ENCODE peak calls at places on chromosomes 1 and 21, in seven cellular contexts. Q is HepG2, M is K562, N is stomach, X is gastrocnemius medialis, K is heart left ventricle, I is H1. Y is an unnamed sample.

GRCh38 chr1:12601690-12602632 is 16.0 kb downstream of the DHRS3 start:
- DNase-seq in K (no peak), Q (peak), N (no peak), M (peak), X (no peak), I (no peak), Y (peak)

GRCh38 chr1:8603220-8603616 is 214.2 kb downstream of the RERE start:
- DNase-seq in X (no peak), N (no peak), I (no peak), M (no peak), K (no peak), Q (no peak), Y (no peak)

GRCh38 chr1:24567792-24568388 is 12.0 kb downstream of the NCMAP start:
- DNase-seq in I (no peak), K (no peak), M (no peak), X (no peak), Q (peak), N (peak), Y (no peak)

GRCh38 chr1:31326461-31326860 is 29.6 kb downstream of the ZCCHC17 start:
- DNase-seq in K (no peak), M (no peak), X (no peak), Q (no peak), I (no peak), N (no peak), Y (no peak)

GRCh38 chr1:200445213-200445612 is 35.4 kb upstream of the ZNF281 start:
- DNase-seq in M (no peak), Q (no peak), N (no peak), X (no peak), I (no peak), K (no peak), Y (no peak)

GRCh38 chr1:32470991-32471694 is 6.3 kb downstream of the ZBTB8B start:
- DNase-seq in I (peak), X (no peak), M (peak), K (no peak), N (no peak), Q (no peak), Y (peak)

GRCh38 chr21:30434033-30434631 is 4.1 kb downstream of the KRTAP13-4 start:
- DNase-seq in N (peak), X (no peak), K (no peak), I (peak), M (peak), Q (no peak), Y (peak)

GRCh38 chr1:44036409-44037111 is 5.3 kb upstream of the SLC6A9 start:
- DNase-seq in Q (peak), N (peak), I (peak), M (peak), X (peak), K (peak), Y (peak)

GRCh38 chr1:109819906-109820305 is 56.2 kb upstream of the EPS8L3 start:
- DNase-seq in K (no peak), X (no peak), Q (no peak), M (no peak), N (no peak), I (no peak), Y (no peak)

GRCh38 chr1:221774054-221774842 is 32.4 kb upstream of the DUSP10 start:
- DNase-seq in X (no peak), M (no peak), Q (no peak), N (no peak), I (no peak), K (no peak), Y (no peak)

GRCh38 chr21:44459712-44460440 is 4.6 kb downstream of the LRRC3 start:
- DNase-seq in N (no peak), K (no peak), M (no peak), I (no peak), X (no peak), Q (no peak), Y (no peak)

GRCh38 chr1:185158806-185159205 is 1.8 kb downstream of the SWT1 start:
- DNase-seq in Q (no peak), K (no peak), M (peak), N (no peak), X (no peak), I (no peak), Y (peak)

GRCh38 chr1:47818682-47819502 is 178.3 kb downstream of the TRABD2B start:
- DNase-seq in Q (no peak), X (no peak), M (no peak), K (no peak), I (no peak), N (no peak), Y (no peak)

GRCh38 chr1:94528271-94528670 is 13.3 kb downstream of the F3 start:
- DNase-seq in Q (no peak), K (no peak), N (no peak), X (no peak), I (no peak), M (no peak), Y (no peak)

GRCh38 chr1:17581389-17582123 is 42.1 kb downstream of the ARHGEF10L start:
- DNase-seq in X (no peak), M (no peak), N (no peak), Q (peak), I (no peak), K (no peak), Y (no peak)

GRCh38 chr1:178075323-178075722 is 18.6 kb upstream of the RASAL2 start:
- DNase-seq in M (no peak), K (no peak), X (no peak), I (no peak), N (no peak), Q (no peak), Y (no peak)

GRCh38 chr1:150877220-150877516 is 769 bp upstream of the ARNT start:
- DNase-seq in X (no peak), M (peak), Q (peak), I (no peak), N (no peak), K (no peak), Y (peak)

GRCh38 chr1:9280015-9280860 is 12.5 kb upstream of the SPSB1 start:
- DNase-seq in Q (peak), M (peak), X (no peak), N (peak), K (no peak), I (no peak), Y (peak)

GRCh38 chr1:31891280-31891679 is 46.9 kb downstream of the PTP4A2 start:
- DNase-seq in K (no peak), Q (no peak), N (no peak), I (no peak), M (no peak), X (no peak), Y (no peak)

GRCh38 chr1:151196292-151196800 is 2.0 kb upstream of the PIP5K1A start:
- DNase-seq in M (peak), X (peak), N (peak), I (no peak), Q (peak), K (peak), Y (peak)

GRCh38 chr1:12057382-12057781 is 5.7 kb upstream of the TNFRSF8 start:
- DNase-seq in X (no peak), K (no peak), Q (no peak), I (no peak), N (no peak), M (peak), Y (no peak)

GRCh38 chr1:184986250-184986649 is 11.9 kb upstream of the NIBAN1 start:
- DNase-seq in I (no peak), K (no peak), M (peak), N (no peak), X (no peak), Q (no peak), Y (peak)

GRCh38 chr1:201938440-201939005 is 7.8 kb downstream of the LMOD1 start:
- DNase-seq in I (no peak), M (no peak), N (no peak), Q (no peak), K (no peak), X (peak), Y (no peak)

GRCh38 chr1:63087966-63088365 is 234.4 kb upstream of the FOXD3 start:
- DNase-seq in Q (peak), I (no peak), M (peak), X (no peak), N (no peak), K (no peak), Y (no peak)

GRCh38 chr1:115036814-115037535 is 7.3 kb downstream of the TSHB start:
- DNase-seq in K (no peak), N (no peak), Q (peak), M (peak), X (no peak), I (no peak), Y (peak)

GRCh38 chr1:223337174-223337869 is 26.7 kb downstream of the SUSD4 start:
- DNase-seq in Q (no peak), M (no peak), X (peak), N (no peak), K (no peak), I (no peak), Y (no peak)

GRCh38 chr1:147721711-147722110 is 38.7 kb downstream of the GJA5 start:
- DNase-seq in M (no peak), I (no peak), Q (no peak), X (no peak), K (no peak), N (no peak), Y (no peak)

GRCh38 chr1:221715321-221716169 is 26.3 kb downstream of the DUSP10 start:
- DNase-seq in X (no peak), M (no peak), K (no peak), Q (peak), N (no peak), I (peak), Y (no peak)

GRCh38 chr21:14762734-14763694 is 216.9 kb upstream of the SAMSN1 start:
- DNase-seq in N (no peak), K (no peak), I (no peak), M (peak), Q (no peak), X (no peak), Y (peak)

GRCh38 chr1:10687782-10688408 is 108.6 kb downstream of the CASZ1 start:
- DNase-seq in N (peak), K (peak), Q (no peak), M (no peak), X (no peak), I (no peak), Y (no peak)

GRCh38 chr1:152380932-152381331 is 21.1 kb upstream of the FLG2 start:
- DNase-seq in N (no peak), M (no peak), K (no peak), Q (no peak), I (no peak), X (no peak), Y (no peak)

GRCh38 chr1:26349196-26349885 is 4.6 kb downstream of the CRYBG2 start:
- DNase-seq in X (no peak), N (no peak), M (no peak), K (no peak), I (no peak), Q (no peak), Y (no peak)

GRCh38 chr1:230370109-230370508 is 56.0 kb downstream of the PGBD5 start:
- DNase-seq in M (no peak), K (no peak), Q (no peak), X (no peak), I (no peak), N (no peak), Y (no peak)

GRCh38 chr1:147851149-147851548 is 51.4 kb upstream of the GJA8 start:
- DNase-seq in X (no peak), Q (peak), K (no peak), M (peak), N (no peak), I (no peak), Y (no peak)

GRCh38 chr1:30879126-30879786 is 29.3 kb downstream of the SDC3 start:
- DNase-seq in I (no peak), N (peak), Q (no peak), X (no peak), M (no peak), K (no peak), Y (no peak)

GRCh38 chr1:65804584-65804983 is 11.9 kb downstream of the PDE4B start:
- DNase-seq in N (no peak), K (no peak), Q (no peak), M (no peak), X (no peak), I (no peak), Y (no peak)

GRCh38 chr1:208028526-208028925 is 117.6 kb upstream of the CD34 start:
- DNase-seq in X (no peak), I (no peak), M (no peak), Q (no peak), N (no peak), K (no peak), Y (no peak)

GRCh38 chr1:31033573-31033972 is 31.9 kb downstream of the PUM1 start:
- DNase-seq in K (no peak), I (no peak), M (no peak), Q (no peak), X (no peak), N (no peak), Y (no peak)

GRCh38 chr21:34875830-34876229 is 173.3 kb downstream of the RUNX1 start:
- DNase-seq in K (no peak), I (no peak), M (no peak), N (no peak), X (no peak), Q (no peak), Y (no peak)
- TF ChIP-seq POLR2A in K (no peak), I (no peak), M (no peak), N (no peak), X (no peak), Q (no peak), Y (no peak)

DNA sequence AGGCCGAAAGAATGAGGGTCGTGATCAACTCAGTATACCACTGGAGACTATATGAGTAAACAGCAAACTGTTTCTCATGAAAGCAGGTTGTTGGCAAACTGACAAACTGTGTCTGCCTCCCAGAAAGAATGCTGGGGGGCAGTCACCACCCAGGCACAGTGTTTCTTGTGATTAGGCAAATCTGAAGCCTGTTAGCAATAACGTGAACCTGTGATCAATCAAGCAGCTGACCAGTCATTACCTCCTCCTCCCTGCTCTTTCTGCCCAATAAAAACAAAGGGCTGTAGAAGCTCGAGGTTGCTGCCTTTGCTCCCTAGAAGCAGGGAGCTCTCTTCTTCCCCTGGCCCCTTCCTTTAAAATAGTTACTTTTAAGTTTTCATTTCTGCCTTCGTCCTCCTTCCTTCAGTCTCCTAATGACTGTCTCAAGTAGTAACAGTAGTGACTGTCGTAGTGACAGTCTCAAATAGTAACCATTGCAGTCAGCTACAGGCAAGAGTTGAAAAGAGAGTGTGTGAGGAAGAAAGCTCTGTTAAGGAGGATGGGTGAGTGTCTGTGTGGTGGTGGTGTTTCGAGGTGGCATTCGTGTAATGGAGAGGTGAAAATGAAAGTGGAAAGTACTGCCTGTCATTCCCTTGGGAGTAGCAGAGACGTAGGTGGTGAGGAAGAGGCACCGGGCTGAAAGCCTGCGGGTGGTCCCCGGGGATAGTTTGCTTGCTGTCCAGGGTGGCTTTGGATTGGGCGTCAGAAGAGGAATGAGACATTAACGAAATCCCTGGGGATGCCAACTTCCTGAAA is 14.5 kb downstream of the HHAT start:
- DNase-seq in X (no peak), Q (no peak), K (no peak), M (no peak), N (no peak), I (no peak), Y (no peak)
- TF ChIP-seq POLR2A in X (no peak), Q (no peak), K (no peak), M (no peak), N (no peak), I (no peak), Y (no peak)

DNA sequence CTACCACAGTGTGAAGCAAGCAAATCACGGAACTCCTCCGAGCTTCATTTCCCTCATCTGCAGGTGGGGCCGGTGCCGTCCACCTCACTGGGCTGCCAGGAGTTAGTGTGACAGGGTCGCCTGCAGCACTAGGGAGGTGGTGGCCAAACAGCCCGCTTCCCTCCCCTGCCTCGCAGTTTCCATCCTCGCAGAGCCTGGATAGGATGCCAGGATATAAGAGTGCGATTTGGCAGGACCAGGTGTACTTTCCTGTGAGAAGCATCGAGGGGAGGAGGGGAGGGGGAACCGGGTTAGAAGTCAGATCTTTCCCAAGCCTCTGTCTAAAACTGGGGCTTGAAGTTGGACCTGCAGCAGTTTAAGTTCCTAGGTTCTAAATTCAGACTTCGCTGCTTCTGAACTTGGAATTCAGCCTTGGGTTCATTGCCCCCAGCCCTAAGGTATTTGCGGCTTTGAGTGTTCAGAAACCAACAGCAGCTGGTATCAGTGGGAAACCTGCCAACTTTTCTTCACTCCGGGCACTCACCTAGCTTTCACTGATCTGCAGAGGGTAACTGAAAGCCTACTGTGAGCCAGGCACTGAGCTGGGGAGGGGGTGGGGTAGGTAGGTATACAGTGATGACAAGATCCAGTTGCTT is 1.7 kb upstream of the JUN start:
- DNase-seq in N (peak), Q (peak), I (no peak), X (peak), K (peak), M (no peak), Y (peak)
- TF ChIP-seq POLR2A in N (no peak), Q (no peak), I (no peak), X (no peak), K (no peak), M (no peak), Y (no peak)

GRCh38 chr1:161772397-161772796 is 6.3 kb downstream of the ATF6 start:
- DNase-seq in Q (no peak), I (no peak), K (no peak), N (no peak), M (no peak), X (no peak), Y (no peak)
- TF ChIP-seq POLR2A in Q (no peak), I (no peak), K (no peak), N (no peak), M (no peak), X (no peak), Y (no peak)

GRCh38 chr1:154972517-154973343 is 1.8 kb upstream of the CKS1B start:
- DNase-seq in N (peak), I (peak), K (peak), Q (peak), X (no peak), M (peak), Y (no peak)

GRCh38 chr1:154974086-154974807 is at the start of gene CKS1B:
- DNase-seq in K (peak), I (peak), X (peak), Q (peak), M (peak), N (peak), Y (peak)

GRCh38 chr1:154973344-154974085 is 966 bp upstream of the CKS1B start:
- DNase-seq in M (peak), Q (peak), X (peak), I (peak), K (peak), N (peak), Y (peak)

GRCh38 chr1:154975409-154976205 is 1.1 kb downstream of the CKS1B start:
- DNase-seq in X (no peak), K (peak), Q (no peak), I (no peak), N (peak), M (peak), Y (peak)

GRCh38 chr1:154974808-154975408 is 427 bp downstream of the CKS1B start:
- DNase-seq in M (peak), X (peak), Q (peak), N (peak), I (peak), K (peak), Y (peak)
- TF ChIP-seq POLR2A in M (peak), X (peak), Q (peak), N (no peak), I (peak), K (peak), Y (peak)

GRCh38 chr1:1781526-1781903 is 3.2 kb upstream of the NADK start:
- DNase-seq in K (no peak), I (no peak), N (no peak), Q (no peak), X (no peak), M (peak), Y (no peak)

GRCh38 chr1:1780598-1781525 is 2.6 kb upstream of the NADK start:
- DNase-seq in M (no peak), Q (no peak), I (no peak), N (no peak), X (no peak), K (no peak), Y (no peak)

GRCh38 chr1:1783320-1783719 is 5.0 kb upstream of the NADK start:
- DNase-seq in M (no peak), K (no peak), I (no peak), Q (no peak), N (no peak), X (no peak), Y (no peak)

GRCh38 chr1:1784933-1785332 is 6.7 kb upstream of the NADK start:
- DNase-seq in M (no peak), K (no peak), Q (no peak), N (no peak), X (no peak), I (no peak), Y (no peak)

GRCh38 chr1:1782399-1783221 is 4.3 kb upstream of the NADK start:
- DNase-seq in M (peak), K (peak), X (peak), N (peak), I (no peak), Q (peak), Y (no peak)
- TF ChIP-seq POLR2A in M (peak), K (no peak), X (no peak), N (no peak), I (peak), Q (no peak), Y (no peak)

DNA sequence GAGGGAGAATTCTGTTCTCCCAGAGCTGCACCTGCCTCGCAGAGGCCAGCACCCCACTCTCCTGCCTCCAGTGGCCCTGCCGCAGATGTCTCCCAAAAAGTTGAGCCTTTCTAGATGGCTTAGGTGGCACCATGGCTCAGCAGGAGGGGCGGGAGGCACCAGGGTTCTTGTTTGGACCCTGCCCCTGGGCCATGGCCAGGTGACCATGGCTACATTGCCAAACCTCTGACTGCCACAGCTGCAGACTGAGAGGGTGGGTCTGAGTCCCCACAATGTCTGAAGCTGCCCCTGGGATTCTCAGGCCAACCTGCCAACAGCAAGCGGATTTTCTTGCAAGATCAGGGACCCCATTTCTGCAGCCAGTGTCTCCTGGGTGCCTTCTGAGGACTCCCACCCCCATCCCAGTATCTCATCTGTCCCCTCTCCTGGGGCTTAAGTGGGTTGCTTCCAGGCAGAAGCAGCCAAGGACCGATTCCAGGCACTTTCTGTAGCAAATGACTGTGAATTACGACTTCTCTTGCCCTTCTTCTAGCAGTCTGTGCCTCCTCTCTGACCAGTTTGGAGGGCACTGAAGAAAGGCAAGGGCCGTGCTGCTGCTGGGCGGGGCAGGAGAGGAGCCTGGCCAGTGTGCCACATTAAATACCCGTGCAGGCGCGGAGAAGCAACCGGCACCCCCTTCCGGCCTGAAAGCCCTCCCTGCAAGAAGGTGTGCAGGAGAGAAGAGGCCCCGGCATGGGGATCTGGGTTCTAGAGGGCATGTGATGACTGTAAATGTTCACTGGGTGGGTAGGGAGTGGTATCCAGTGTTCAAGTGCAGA is 22.5 kb downstream of the SESN2 start:
- DNase-seq in X (no peak), Q (no peak), N (no peak), M (no peak), K (no peak), I (no peak), Y (no peak)
- TF ChIP-seq POLR2A in X (no peak), Q (no peak), N (no peak), M (no peak), K (no peak), I (no peak), Y (no peak)

Y was measured in erythroblast.